ENCODE peak calls at places on chromosomes 12 and 14, in four cellular contexts. S is H1, W is PC-3, R is HCT116. Q is an unnamed sample. For H3K9me3, the result is how much of the 10 kb centered on the place peaks cover.

GRCh38 chr14:55129086-55129427 is at the start of gene LGALS3:
- DNase-seq in S (no peak), W (peak), R (no peak), Q (peak)

GRCh38 chr12:53506881-53507719 is at the start of gene NPFF:
- DNase-seq in S (no peak), W (no peak), R (no peak), Q (peak)

GRCh38 chr14:20624495-20625070 is 16.9 kb downstream of the OR6S1 start:
- DNase-seq in S (peak), W (no peak), R (no peak), Q (peak)

GRCh38 chr14:23432946-23433345 is 2.5 kb downstream of the MYH7 start:
- DNase-seq in S (no peak), W (no peak), R (no peak), Q (no peak)

GRCh38 chr12:95319694-95320331 is 102.2 kb downstream of the VEZT start:
- DNase-seq in S (no peak), W (peak), R (no peak), Q (no peak)

GRCh38 chr14:81565441-81566290 is 32.0 kb upstream of the SEL1L start:
- DNase-seq in S (no peak), W (peak), R (peak), Q (peak)

GRCh38 chr14:53951661-53952265 is 4.9 kb downstream of the BMP4 start:
- DNase-seq in S (peak), W (peak), R (no peak), Q (no peak)

GRCh38 chr12:1800646-1801284 is 19.6 kb upstream of the LRTM2 start:
- DNase-seq in S (peak), W (peak), R (no peak), Q (peak)

GRCh38 chr12:66804555-66804954 is 125.7 kb upstream of the GRIP1 start:
- DNase-seq in S (no peak), W (no peak), R (no peak), Q (no peak)

GRCh38 chr12:15788266-15789214 is 648 bp downstream of the EPS8 start:
- DNase-seq in S (no peak), W (peak), R (peak), Q (peak)

GRCh38 chr14:35861204-35861868 is 35.2 kb downstream of the BRMS1L start:
- DNase-seq in S (no peak), W (no peak), R (no peak), Q (no peak)

GRCh38 chr14:73457935-73458218 is 469 bp downstream of the NUMB start:
- DNase-seq in S (no peak), W (no peak), R (no peak), Q (peak)

GRCh38 chr14:75205586-75205985 is 29.2 kb upstream of the TMED10 start:
- DNase-seq in S (no peak), W (peak), R (no peak), Q (peak)

GRCh38 chr14:35261774-35262173 is 30.4 kb upstream of the PSMA6 start:
- DNase-seq in S (no peak), W (no peak), R (no peak), Q (peak)

GRCh38 chr14:91801358-91801757 is 66.0 kb downstream of the TC2N start:
- DNase-seq in S (no peak), W (no peak), R (no peak), Q (no peak)

GRCh38 chr14:91805659-91806058 is 61.7 kb downstream of the TC2N start:
- DNase-seq in S (no peak), W (no peak), R (no peak), Q (no peak)

GRCh38 chr14:91810699-91811098 is 56.6 kb downstream of the TC2N start:
- DNase-seq in S (no peak), W (no peak), R (no peak), Q (no peak)

DNA sequence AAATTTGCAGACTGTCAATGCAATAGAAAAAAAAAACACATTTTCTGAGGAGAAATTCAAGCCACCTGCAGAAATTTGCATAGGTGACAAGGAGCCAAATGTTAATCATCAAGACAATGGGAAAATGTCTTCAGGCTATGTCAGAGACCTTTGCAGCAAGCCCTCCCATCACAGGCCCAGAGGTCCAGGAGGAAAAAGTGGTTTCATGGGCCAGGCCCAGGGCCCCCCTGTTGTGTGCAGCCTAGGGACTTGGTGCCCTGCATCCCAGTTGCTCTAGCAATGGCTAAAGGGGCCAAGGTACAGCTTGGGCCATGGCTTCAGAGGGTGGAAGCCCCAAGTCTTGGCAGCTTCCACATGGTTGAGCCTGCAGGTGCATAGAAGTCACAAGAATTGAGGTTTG is 60.6 kb downstream of the TC2N start:
- DNase-seq in S (no peak), W (no peak), R (no peak), Q (no peak)
- H3K9me3 ChIP-seq in S (under half), W (under half), R (under half), Q (under half)

GRCh38 chr12:56679834-56680575 is 8.1 kb downstream of the PTGES3 start:
- DNase-seq in S (no peak), W (no peak), R (no peak), Q (no peak)

GRCh38 chr12:56678852-56679251 is 9.2 kb downstream of the PTGES3 start:
- DNase-seq in S (no peak), W (no peak), R (no peak), Q (no peak)

GRCh38 chr12:56684745-56685369 is 3.2 kb downstream of the PTGES3 start:
- DNase-seq in S (no peak), W (peak), R (no peak), Q (peak)

GRCh38 chr12:56677680-56678079 is 10.4 kb downstream of the PTGES3 start:
- DNase-seq in S (no peak), W (no peak), R (no peak), Q (no peak)

DNA sequence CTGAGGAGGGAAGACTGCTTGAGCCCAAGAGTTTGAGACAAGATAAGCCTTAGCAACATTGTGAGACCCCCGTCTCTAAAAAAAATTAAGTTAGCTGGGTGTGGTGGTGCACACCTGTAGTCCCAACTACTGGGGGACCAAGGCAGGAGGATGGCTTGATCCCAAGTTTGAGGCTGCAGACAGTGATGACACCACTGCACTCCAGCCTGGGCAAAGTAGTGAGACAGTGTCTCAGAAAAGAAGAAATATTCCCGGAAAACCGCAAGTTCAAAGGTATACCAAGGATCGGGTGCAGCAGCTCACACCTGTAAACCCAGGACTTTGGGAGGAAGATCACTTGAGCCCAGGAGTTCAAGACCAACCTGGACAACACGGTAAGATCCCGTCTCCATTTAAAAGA is 5.8 kb downstream of the PTGES3 start:
- DNase-seq in S (no peak), W (no peak), R (no peak), Q (no peak)
- H3K4me2 ChIP-seq in S (no peak), W (peak), R (no peak), Q (no peak)

DNA sequence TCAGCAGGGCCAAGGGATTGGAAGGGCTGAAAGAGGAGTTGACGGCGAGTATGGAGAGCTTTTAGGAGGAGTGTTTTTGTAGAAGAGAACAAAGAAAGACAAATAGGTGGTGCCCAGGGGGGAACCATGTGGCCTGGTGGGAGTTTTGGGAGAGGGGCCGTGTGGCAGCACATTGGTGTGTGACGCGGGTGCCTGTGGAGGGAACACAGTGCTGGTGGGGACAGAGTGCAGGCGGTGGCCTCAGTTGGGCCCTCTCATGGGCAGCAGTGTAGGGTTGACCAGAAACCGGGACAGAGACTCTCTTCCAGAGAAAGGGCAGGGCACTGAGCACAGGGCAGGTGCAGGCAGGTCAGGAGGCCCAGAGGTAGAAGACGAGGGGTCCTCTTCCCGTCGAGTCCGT is 56.5 kb downstream of the TECPR2 start:
- DNase-seq in S (no peak), W (no peak), R (no peak), Q (peak)
- H3K9me3 ChIP-seq in S (under half), W (under half), R (under half), Q (under half)

GRCh38 chr12:117450186-117450585 is 88.8 kb upstream of the NOS1 start:
- DNase-seq in S (no peak), W (no peak), R (no peak), Q (no peak)
- H3K4me2 ChIP-seq in S (no peak), W (no peak), R (no peak), Q (no peak)

GRCh38 chr12:126019385-126019784 is 954.1 kb downstream of the AACS start:
- DNase-seq in S (no peak), W (no peak), R (no peak), Q (no peak)
- H3K9me3 ChIP-seq in S (under half), W (under half), R (under half), Q (under half)

GRCh38 chr12:132588319-132588718 is 22.1 kb downstream of the LRCOL1 start:
- DNase-seq in S (no peak), W (no peak), R (no peak), Q (no peak)
- H3K4me2 ChIP-seq in S (no peak), W (no peak), R (no peak), Q (no peak)

GRCh38 chr12:34605510-34605887 is 583.2 kb downstream of the ALG10 start:
- DNase-seq in S (no peak), W (no peak), R (no peak), Q (no peak)

GRCh38 chr12:34604631-34605509 is 582.6 kb downstream of the ALG10 start:
- DNase-seq in S (no peak), W (no peak), R (no peak), Q (no peak)

GRCh38 chr12:34606749-34607519 is 584.6 kb downstream of the ALG10 start:
- DNase-seq in S (no peak), W (no peak), R (no peak), Q (no peak)

GRCh38 chr12:34605955-34606748 is 583.9 kb downstream of the ALG10 start:
- DNase-seq in S (no peak), W (no peak), R (no peak), Q (peak)

DNA sequence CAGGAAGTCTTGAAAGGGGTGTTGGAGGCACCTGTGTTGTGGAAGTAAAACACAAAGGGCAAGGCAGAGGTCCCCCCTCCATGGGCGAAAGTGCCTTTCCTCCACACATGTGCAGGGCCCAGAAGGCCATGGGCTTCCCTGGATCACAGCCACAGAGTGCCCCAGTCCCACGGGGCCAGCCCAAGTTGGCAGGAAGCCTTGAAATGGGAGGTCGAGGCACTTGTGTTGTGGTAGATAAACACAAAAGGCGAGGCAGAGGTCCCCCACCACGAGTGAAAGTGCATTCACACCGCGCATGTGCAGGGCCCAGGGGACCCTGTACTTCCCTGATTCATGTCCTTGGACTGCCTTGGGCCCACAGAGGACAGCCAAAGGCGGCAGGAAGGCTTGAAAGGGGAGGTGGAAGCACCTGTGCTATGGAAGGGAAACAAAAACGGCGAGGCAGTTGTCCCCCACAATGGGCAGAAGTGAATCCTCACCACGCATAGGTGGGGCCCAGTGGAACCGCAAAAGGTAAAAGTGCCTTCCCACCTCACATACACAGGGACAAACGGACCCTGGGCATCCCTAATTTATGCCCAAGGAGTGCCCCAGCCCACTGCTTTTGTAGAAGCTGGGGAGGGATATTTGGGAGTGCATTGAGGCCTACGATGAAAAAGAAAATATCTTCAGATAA is 585.4 kb downstream of the ALG10 start:
- DNase-seq in S (no peak), W (no peak), R (no peak), Q (no peak)
- H3K9me3 ChIP-seq in S (half or more), W (under half), R (under half), Q (under half)

GRCh38 chr12:113361574-113362370 is 3.4 kb downstream of the PLBD2 start:
- DNase-seq in S (no peak), W (no peak), R (no peak), Q (no peak)

GRCh38 chr12:113358381-113359132 is at the start of gene PLBD2:
- DNase-seq in S (peak), W (peak), R (peak), Q (peak)

GRCh38 chr12:113364698-113365097 is 6.3 kb downstream of the PLBD2 start:
- DNase-seq in S (no peak), W (no peak), R (no peak), Q (no peak)

GRCh38 chr12:113359133-113359938 is 949 bp downstream of the PLBD2 start:
- DNase-seq in S (no peak), W (peak), R (no peak), Q (peak)

GRCh38 chr12:113359939-113360748 is 1.8 kb downstream of the PLBD2 start:
- DNase-seq in S (no peak), W (peak), R (no peak), Q (no peak)
- H3K4me2 ChIP-seq in S (peak), W (peak), R (peak), Q (peak)